ENCODE peak calls at places on chromosomes 6 and 20, in six cellular contexts. One of them, this sample, is unnamed.

GRCh38 chr6:157207521-157208076 is 115.7 kb downstream of the TMEM242 start:
- DNase-seq in type B pancreatic cell: no peak
- DNase-seq in neural crest cell: no peak
- DNase-seq in nephron progenitor cell: no peak
- DNase-seq in germinal center: no peak
- DNase-seq in HCEC 1CT: no peak
- DNase-seq in this sample: no peak

GRCh38 chr6:77650098-77650663 is 2.7 kb upstream of the MEI4 start:
- DNase-seq in neural crest cell: peak
- DNase-seq in type B pancreatic cell: peak
- DNase-seq in nephron progenitor cell: peak
- DNase-seq in germinal center: no peak
- DNase-seq in HCEC 1CT: no peak
- DNase-seq in this sample: peak

GRCh38 chr20:17835240-17835940 is 133.2 kb downstream of the SNX5 start:
- DNase-seq in HCEC 1CT: peak
- DNase-seq in nephron progenitor cell: no peak
- DNase-seq in neural crest cell: no peak
- DNase-seq in germinal center: no peak
- DNase-seq in type B pancreatic cell: no peak
- DNase-seq in this sample: no peak

GRCh38 chr6:138529510-138529909 is 30.2 kb upstream of the NHSL1 start:
- DNase-seq in nephron progenitor cell: no peak
- DNase-seq in germinal center: no peak
- DNase-seq in HCEC 1CT: no peak
- DNase-seq in neural crest cell: no peak
- DNase-seq in type B pancreatic cell: no peak
- DNase-seq in this sample: no peak

GRCh38 chr20:57708694-57709673 is 831 bp downstream of the PMEPA1 start:
- DNase-seq in HCEC 1CT: no peak
- DNase-seq in neural crest cell: no peak
- DNase-seq in germinal center: no peak
- DNase-seq in type B pancreatic cell: no peak
- DNase-seq in nephron progenitor cell: peak
- DNase-seq in this sample: peak

GRCh38 chr6:37794825-37795224 is 24.7 kb upstream of the ZFAND3 start:
- DNase-seq in type B pancreatic cell: no peak
- DNase-seq in HCEC 1CT: peak
- DNase-seq in nephron progenitor cell: no peak
- DNase-seq in neural crest cell: no peak
- DNase-seq in germinal center: no peak
- DNase-seq in this sample: no peak

GRCh38 chr6:41939091-41939847 is 2.3 kb downstream of the CCND3 start:
- DNase-seq in neural crest cell: no peak
- DNase-seq in type B pancreatic cell: no peak
- DNase-seq in HCEC 1CT: peak
- DNase-seq in nephron progenitor cell: peak
- DNase-seq in germinal center: no peak
- DNase-seq in this sample: peak

GRCh38 chr20:62088258-62089127 is 22.8 kb upstream of the TAF4 start:
- DNase-seq in nephron progenitor cell: no peak
- DNase-seq in neural crest cell: no peak
- DNase-seq in germinal center: no peak
- DNase-seq in type B pancreatic cell: no peak
- DNase-seq in HCEC 1CT: peak
- DNase-seq in this sample: no peak

GRCh38 chr20:36792422-36792821 is 18.9 kb upstream of the DSN1 start:
- DNase-seq in nephron progenitor cell: peak
- DNase-seq in neural crest cell: no peak
- DNase-seq in HCEC 1CT: peak
- DNase-seq in germinal center: peak
- DNase-seq in type B pancreatic cell: no peak
- DNase-seq in this sample: peak

GRCh38 chr6:9139762-9140161 is 704.4 kb upstream of the SLC35B3 start:
- DNase-seq in neural crest cell: no peak
- DNase-seq in germinal center: no peak
- DNase-seq in type B pancreatic cell: no peak
- DNase-seq in HCEC 1CT: peak
- DNase-seq in nephron progenitor cell: no peak
- DNase-seq in this sample: no peak

GRCh38 chr6:30781362-30781696 is 37.0 kb upstream of the IER3 start:
- DNase-seq in nephron progenitor cell: no peak
- DNase-seq in germinal center: no peak
- DNase-seq in neural crest cell: no peak
- DNase-seq in type B pancreatic cell: no peak
- DNase-seq in HCEC 1CT: no peak
- DNase-seq in this sample: no peak

GRCh38 chr6:3911130-3911529 is 62.0 kb downstream of the FAM50B start:
- DNase-seq in type B pancreatic cell: no peak
- DNase-seq in germinal center: no peak
- DNase-seq in HCEC 1CT: no peak
- DNase-seq in nephron progenitor cell: no peak
- DNase-seq in neural crest cell: no peak
- DNase-seq in this sample: no peak

GRCh38 chr20:30812739-30813411 is 444.6 kb upstream of the DEFB115 start:
- DNase-seq in nephron progenitor cell: no peak
- DNase-seq in HCEC 1CT: no peak
- DNase-seq in germinal center: peak
- DNase-seq in type B pancreatic cell: no peak
- DNase-seq in neural crest cell: no peak
- DNase-seq in this sample: no peak

GRCh38 chr20:35821807-35822242 is 50.0 kb downstream of the PHF20 start:
- DNase-seq in germinal center: no peak
- DNase-seq in type B pancreatic cell: no peak
- DNase-seq in HCEC 1CT: peak
- DNase-seq in nephron progenitor cell: no peak
- DNase-seq in neural crest cell: no peak
- DNase-seq in this sample: no peak

GRCh38 chr6:136439514-136440186 is 110.6 kb downstream of the MAP7 start:
- DNase-seq in HCEC 1CT: no peak
- DNase-seq in type B pancreatic cell: no peak
- DNase-seq in nephron progenitor cell: no peak
- DNase-seq in neural crest cell: no peak
- DNase-seq in germinal center: no peak
- DNase-seq in this sample: no peak

GRCh38 chr20:19644085-19644484 is 114.0 kb upstream of the RIN2 start:
- DNase-seq in nephron progenitor cell: no peak
- DNase-seq in HCEC 1CT: no peak
- DNase-seq in neural crest cell: no peak
- DNase-seq in type B pancreatic cell: no peak
- DNase-seq in germinal center: no peak
- DNase-seq in this sample: no peak